ENCODE peak calls at places on chromosomes 16 and 17, in four cellular contexts. Z, E, T and H are unnamed samples.
A peak's percentile ranks its signal among the peaks of the same experiment; 100 is the strongest.

GRCh38 chr16:11094075-11094593 is 149.8 kb downstream of the CLEC16A start:
- DNase-seq in Z (no peak), E (no peak), T (peak; percentile 11), H (peak; percentile 92)

GRCh38 chr16:11177578-11178130 is 78.3 kb downstream of the SOCS1 start:
- DNase-seq in Z (no peak), E (no peak), T (no peak), H (no peak)

GRCh38 chr17:74524751-74525725 is 6.2 kb downstream of the CD300LB start:
- DNase-seq in Z (no peak), E (no peak), T (no peak), H (peak; percentile 45)

GRCh38 chr17:48617515-48618365 is 2.6 kb upstream of the HOXB8 start:
- DNase-seq in Z (no peak), E (no peak), T (no peak), H (peak; percentile 72)

GRCh38 chr17:15967706-15968399 is 22.9 kb downstream of the ADORA2B start:
- DNase-seq in Z (no peak), E (no peak), T (no peak), H (no peak)

GRCh38 chr17:18225562-18226283 is at the start of gene LLGL1:
- DNase-seq in Z (no peak), E (no peak), T (peak; percentile 5), H (peak; percentile 74)

GRCh38 chr17:2102931-2103398 is 48.1 kb downstream of the HIC1 start:
- DNase-seq in Z (no peak), E (no peak), T (no peak), H (no peak)

GRCh38 chr17:45353047-45353446 is 36.2 kb upstream of the MAP3K14 start:
- DNase-seq in Z (no peak), E (no peak), T (no peak), H (peak; percentile 29)

GRCh38 chr17:65559802-65560627 is 1.4 kb downstream of the AXIN2 start:
- DNase-seq in Z (no peak), E (peak; percentile 75), T (no peak), H (peak; percentile 86)

GRCh38 chr16:27718767-27719445 is 169.0 kb downstream of the KATNIP start:
- DNase-seq in Z (no peak), E (peak; percentile 80), T (no peak), H (peak; percentile 93)

GRCh38 chr17:20278805-20279204 is 188.5 kb downstream of the LGALS9B start:
- DNase-seq in Z (no peak), E (no peak), T (no peak), H (no peak)

GRCh38 chr17:42428141-42428944 is 5.3 kb upstream of the CAVIN1 start:
- DNase-seq in Z (peak; percentile 26), E (peak; percentile 83), T (peak; percentile 39), H (peak; percentile 93)

GRCh38 chr16:3174618-3175148 is 13.3 kb upstream of the OR1F1 start:
- DNase-seq in Z (no peak), E (no peak), T (no peak), H (no peak)

GRCh38 chr17:51818777-51819176 is 339.7 kb downstream of the CA10 start:
- DNase-seq in Z (no peak), E (no peak), T (no peak), H (no peak)

GRCh38 chr17:48129981-48130380 is 22.4 kb downstream of the SNX11 start:
- DNase-seq in Z (no peak), E (peak; percentile 37), T (no peak), H (no peak)

GRCh38 chr17:81453049-81453448 is 57.8 kb downstream of the BAHCC1 start:
- DNase-seq in Z (no peak), E (no peak), T (peak; percentile 10), H (no peak)

GRCh38 chr17:76384222-76384986 is at the start of gene SPHK1:
- DNase-seq in Z (peak; percentile 29), E (peak; percentile 90), T (peak; percentile 37), H (peak; percentile 93)

GRCh38 chr17:33973491-33973890 is 281.6 kb upstream of the CCL2 start:
- DNase-seq in Z (no peak), E (no peak), T (no peak), H (peak; percentile 45)

GRCh38 chr16:19419691-19420060 is 2.0 kb downstream of the TMC5 start:
- DNase-seq in Z (no peak), E (no peak), T (no peak), H (no peak)

GRCh38 chr17:13228711-13229110 is 210.9 kb upstream of the ELAC2 start:
- DNase-seq in Z (no peak), E (no peak), T (no peak), H (no peak)

GRCh38 chr17:68682913-68683312 is 81.7 kb upstream of the FAM20A start:
- DNase-seq in Z (no peak), E (no peak), T (no peak), H (no peak)

GRCh38 chr17:57634713-57635465 is 110.2 kb downstream of the CCDC182 start:
- DNase-seq in Z (no peak), E (no peak), T (no peak), H (no peak)